ENCODE peak calls at places on chromosomes 7 and 10, in eight cellular contexts. W is IMR-90; G is OCI-LY7; X is CD8-positive, alpha-beta memory T cell; I is H7; F is right atrium auricular region; Q is astrocyte; H is PC-9. J is an unnamed sample. For H3K36me3, the result is how much of the 10 kb centered on the place peaks cover.

GRCh38 chr7:114922151-114922651 is 307 bp downstream of the MDFIC start:
- DNase-seq in F (peak), Q (no peak), X (peak), I (peak), W (peak), H (peak), G (no peak), J (no peak)

GRCh38 chr7:47908726-47909125 is 39.5 kb downstream of the PKD1L1 start:
- DNase-seq in X (no peak), I (no peak), G (no peak), H (no peak), F (no peak), W (no peak), Q (no peak), J (no peak)

GRCh38 chr10:76433161-76434005 is 1002.0 kb downstream of the LRMDA start:
- DNase-seq in H (peak), Q (no peak), G (no peak), I (no peak), X (no peak), F (no peak), W (no peak), J (no peak)

GRCh38 chr7:73351447-73352167 is 23.6 kb downstream of the FKBP6 start:
- DNase-seq in G (no peak), W (no peak), Q (no peak), I (peak), F (no peak), X (no peak), H (no peak), J (no peak)

GRCh38 chr10:96289218-96289910 is 14.9 kb upstream of the DNTT start:
- DNase-seq in I (no peak), Q (no peak), F (no peak), H (no peak), X (no peak), G (no peak), W (no peak), J (no peak)

GRCh38 chr10:131081386-131081785 is 230.1 kb downstream of the TCERG1L start:
- DNase-seq in G (no peak), X (no peak), I (peak), Q (no peak), H (no peak), W (no peak), F (no peak), J (no peak)

GRCh38 chr10:115432188-115432819 is 339.1 kb downstream of the ATRNL1 start:
- DNase-seq in H (no peak), F (no peak), Q (peak), G (peak), W (peak), X (no peak), I (no peak), J (no peak)

GRCh38 chr10:86109421-86109820 is 257.2 kb downstream of the GRID1 start:
- DNase-seq in G (no peak), F (no peak), X (no peak), W (no peak), H (no peak), I (no peak), Q (no peak), J (no peak)

GRCh38 chr7:55065079-55065478 is 46.3 kb downstream of the EGFR start:
- DNase-seq in X (no peak), I (no peak), Q (peak), W (peak), F (no peak), H (peak), G (no peak), J (peak)

GRCh38 chr10:132395704-132396494 is 1.1 kb upstream of the PWWP2B start:
- DNase-seq in Q (no peak), G (no peak), W (no peak), I (peak), H (peak), X (no peak), F (peak), J (no peak)

GRCh38 chr7:26993816-26994810 is 101.7 kb downstream of the HOXA1 start:
- DNase-seq in G (no peak), W (peak), Q (no peak), F (no peak), X (no peak), I (no peak), H (no peak), J (no peak)

GRCh38 chr7:134755422-134756022 is 23.9 kb upstream of the CALD1 start:
- DNase-seq in W (no peak), G (peak), X (no peak), I (no peak), H (no peak), Q (no peak), F (no peak), J (no peak)

GRCh38 chr7:127514499-127514898 is 70.9 kb downstream of the GCC1 start:
- DNase-seq in Q (peak), W (peak), X (peak), I (peak), G (peak), F (no peak), H (no peak), J (no peak)

GRCh38 chr10:92265687-92266258 is 25.1 kb downstream of the CPEB3 start:
- DNase-seq in W (no peak), H (no peak), G (peak), I (no peak), Q (no peak), X (no peak), F (no peak), J (no peak)

GRCh38 chr10:15630353-15630752 is 89.4 kb downstream of the ITGA8 start:
- DNase-seq in G (no peak), Q (no peak), X (no peak), H (no peak), I (no peak), F (no peak), W (no peak), J (no peak)

GRCh38 chr7:119996634-119997033 is 276.3 kb upstream of the KCND2 start:
- DNase-seq in F (no peak), H (no peak), G (no peak), Q (no peak), I (no peak), W (peak), X (no peak), J (no peak)

GRCh38 chr7:45980181-45980905 is 59.3 kb upstream of the IGFBP3 start:
- DNase-seq in I (no peak), F (no peak), G (no peak), Q (peak), W (peak), H (no peak), X (no peak), J (no peak)

GRCh38 chr10:43045246-43045621 is 31.6 kb upstream of the RET start:
- DNase-seq in Q (no peak), H (no peak), W (no peak), I (no peak), G (no peak), F (no peak), X (no peak), J (no peak)

GRCh38 chr10:72330059-72330426 is 24.7 kb downstream of the DNAJB12 start:
- DNase-seq in X (no peak), Q (no peak), G (no peak), W (no peak), I (no peak), H (no peak), F (no peak), J (no peak)

GRCh38 chr10:72333111-72334012 is 21.4 kb downstream of the DNAJB12 start:
- DNase-seq in I (no peak), W (no peak), F (no peak), X (no peak), Q (no peak), H (no peak), G (no peak), J (no peak)

GRCh38 chr10:72329290-72330058 is 25.2 kb downstream of the DNAJB12 start:
- DNase-seq in X (no peak), I (no peak), H (no peak), Q (no peak), F (no peak), G (peak), W (no peak), J (no peak)

GRCh38 chr10:72332423-72333110 is 22.2 kb downstream of the DNAJB12 start:
- DNase-seq in X (no peak), Q (no peak), F (no peak), G (peak), H (no peak), I (no peak), W (no peak), J (no peak)

GRCh38 chr10:72331575-72332422 is 22.9 kb downstream of the DNAJB12 start:
- DNase-seq in W (peak), Q (peak), G (peak), F (peak), H (peak), X (peak), I (peak), J (no peak)
- H3K36me3 ChIP-seq in W (under half), Q (under half), G (under half), F (under half), H (under half), X (under half), I (under half), J (under half)

GRCh38 chr7:135971366-135971725 is 5.8 kb downstream of the MTPN start:
- DNase-seq in X (no peak), F (no peak), G (peak), H (no peak), I (no peak), W (no peak), Q (no peak), J (no peak)
- H3K36me3 ChIP-seq in X (under half), F (under half), G (half or more), H (under half), I (under half), W (under half), Q (under half), J (under half)

DNA sequence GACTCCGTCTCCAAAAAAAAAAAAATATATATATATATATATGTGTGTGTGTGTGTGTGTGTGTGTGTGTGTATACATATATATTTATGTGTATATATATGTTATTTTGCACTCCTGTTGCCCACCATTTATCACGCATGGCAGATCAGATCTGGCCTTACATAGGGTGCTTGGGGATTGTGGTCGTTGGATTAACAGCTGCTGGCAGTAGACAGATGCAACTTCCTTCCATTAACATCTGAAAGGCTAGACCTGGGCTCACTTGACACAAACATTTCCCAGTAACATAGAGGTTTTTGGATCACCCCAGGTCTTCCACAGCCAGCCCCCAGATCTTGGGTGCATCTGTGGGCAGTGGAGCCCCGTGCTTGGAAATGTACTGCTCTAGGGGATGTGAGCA is 40.8 kb upstream of the DLD start:
- DNase-seq in I (peak), Q (no peak), F (no peak), W (no peak), G (no peak), H (no peak), X (no peak), J (no peak)
- H3K36me3 ChIP-seq in I (under half), Q (under half), F (under half), W (under half), G (under half), H (under half), X (under half), J (under half)

GRCh38 chr10:74111799-74112198 is 38.8 kb downstream of the AP3M1 start:
- DNase-seq in I (no peak), X (no peak), F (no peak), G (no peak), H (no peak), Q (no peak), W (no peak), J (no peak)
- H3K36me3 ChIP-seq in I (half or more), X (half or more), F (half or more), G (half or more), H (half or more), Q (half or more), W (half or more), J (under half)

GRCh38 chr7:82081644-82082224 is 311.9 kb upstream of the HGF start:
- DNase-seq in X (no peak), W (no peak), G (no peak), H (no peak), F (no peak), I (no peak), Q (no peak), J (no peak)
- H3K36me3 ChIP-seq in X (under half), W (under half), G (under half), H (under half), F (under half), I (under half), Q (under half), J (under half)

DNA sequence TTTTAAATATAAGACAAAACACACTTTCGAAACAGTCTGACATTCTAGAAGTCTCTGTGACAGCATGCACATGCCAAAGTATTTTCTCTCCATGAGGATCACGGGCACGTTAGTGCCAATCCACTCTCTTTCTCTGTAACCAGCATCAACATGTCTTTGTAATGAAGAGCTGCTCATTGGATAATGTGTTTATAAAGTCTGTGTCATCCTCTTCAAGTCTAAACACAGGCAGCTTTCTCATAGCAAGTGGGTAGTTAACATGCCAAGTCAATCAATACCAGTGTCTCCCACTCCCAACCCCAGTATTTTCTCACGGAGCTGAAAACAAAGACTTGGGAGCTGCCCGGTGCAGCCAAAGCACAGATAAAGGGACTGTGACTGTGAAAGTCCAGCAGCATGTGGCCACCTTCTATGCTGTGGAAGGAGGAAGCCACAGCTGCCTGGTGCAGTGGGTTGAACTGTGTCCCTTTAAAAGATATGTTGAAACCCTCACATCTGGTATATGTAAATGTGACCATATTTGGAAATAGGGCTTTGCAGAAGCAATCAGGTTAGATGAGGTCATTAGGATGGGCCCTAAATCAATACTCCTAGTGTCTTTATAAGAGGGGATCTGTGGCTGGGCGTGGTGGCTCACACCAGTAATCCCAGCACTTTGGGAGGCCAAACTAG is 137.0 kb downstream of the GLI3 start:
- DNase-seq in W (peak), G (no peak), Q (no peak), F (no peak), H (no peak), I (no peak), X (no peak), J (no peak)
- H3K36me3 ChIP-seq in W (under half), G (under half), Q (under half), F (under half), H (under half), I (under half), X (under half), J (under half)

GRCh38 chr10:124060148-124060720 is 33.2 kb downstream of the CHST15 start:
- DNase-seq in G (no peak), H (no peak), X (no peak), I (no peak), F (no peak), W (no peak), Q (no peak), J (no peak)

GRCh38 chr10:124058346-124059003 is 34.9 kb downstream of the CHST15 start:
- DNase-seq in G (no peak), X (no peak), Q (no peak), H (no peak), F (no peak), W (no peak), I (no peak), J (no peak)

GRCh38 chr10:124059552-124059951 is 33.8 kb downstream of the CHST15 start:
- DNase-seq in Q (no peak), H (no peak), G (no peak), F (no peak), I (no peak), X (no peak), W (no peak), J (no peak)

GRCh38 chr10:124056337-124056980 is 36.9 kb downstream of the CHST15 start:
- DNase-seq in G (no peak), H (no peak), I (no peak), W (no peak), X (no peak), Q (no peak), F (no peak), J (no peak)

DNA sequence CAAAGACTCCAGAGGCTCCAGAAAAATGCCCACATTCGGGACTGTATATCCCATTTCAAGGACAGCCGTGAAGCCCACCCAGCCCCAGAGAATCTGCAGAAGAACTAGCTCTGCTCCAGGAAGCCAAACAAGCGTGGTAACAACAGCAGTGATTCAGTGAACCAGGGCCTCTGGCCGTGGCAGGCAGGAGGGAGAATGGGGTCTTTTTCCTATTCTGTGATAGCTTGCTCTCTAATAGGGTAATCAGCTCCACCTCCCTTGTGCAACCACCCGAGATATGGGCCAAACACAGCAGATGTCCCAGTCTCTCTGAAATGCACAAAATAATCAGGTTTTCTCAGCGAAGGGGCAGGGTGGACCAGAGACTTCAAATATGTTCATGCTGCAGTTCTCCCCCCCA is 35.8 kb downstream of the CHST15 start:
- DNase-seq in X (no peak), I (no peak), W (no peak), F (no peak), G (no peak), Q (no peak), H (no peak), J (no peak)
- H3K36me3 ChIP-seq in X (under half), I (under half), W (under half), F (under half), G (under half), Q (under half), H (under half), J (under half)

DNA sequence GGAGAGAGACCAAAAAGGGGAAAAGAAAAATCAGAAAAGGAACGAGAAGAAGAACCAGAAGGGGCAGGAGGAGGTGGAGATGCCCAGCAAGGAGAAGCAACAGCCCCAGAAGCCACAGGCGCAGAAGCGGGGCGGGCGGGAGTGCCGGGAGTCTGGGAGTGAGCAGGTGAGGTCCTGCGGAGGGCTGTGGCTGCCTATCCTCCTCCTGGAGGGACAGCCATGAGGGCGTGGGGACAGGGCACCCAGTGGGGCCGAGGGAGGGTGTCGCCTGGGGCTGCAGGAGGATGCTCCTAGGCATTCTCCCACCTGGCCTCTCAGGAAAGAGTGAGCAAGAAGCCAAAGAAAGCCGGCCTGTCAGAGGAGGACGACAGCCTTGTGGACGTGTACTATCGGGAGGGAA is 11.8 kb downstream of the CALHM2 start:
- DNase-seq in H (no peak), W (no peak), Q (no peak), I (peak), F (no peak), X (no peak), G (no peak), J (no peak)
- H3K36me3 ChIP-seq in H (under half), W (half or more), Q (half or more), I (half or more), F (half or more), X (under half), G (half or more), J (half or more)